ENCODE peak calls at places on chromosomes 3 and 15, in seven cellular contexts. Y is HCT116, U is GM23338, J is PC-3, I is neural progenitor cell, T is MM.1S, X is hepatocyte. F is an unnamed sample. For H3K79me2, the result is how much of the 10 kb centered on the place peaks cover.

GRCh38 chr3:125006190-125006855 is 49.5 kb downstream of the HEG1 start:
- DNase-seq in X (no peak), U (no peak), Y (no peak), T (no peak), J (no peak), I (peak), F (no peak)

GRCh38 chr3:44414517-44415090 is 62.9 kb downstream of the ZNF445 start:
- DNase-seq in X (no peak), J (no peak), Y (no peak), I (no peak), U (no peak), T (no peak), F (no peak)

GRCh38 chr3:71010731-71011455 is 572.6 kb downstream of the FOXP1 start:
- DNase-seq in T (peak), X (no peak), I (no peak), U (no peak), Y (no peak), J (no peak), F (no peak)

GRCh38 chr3:157429703-157430102 is 6.9 kb upstream of the PTX3 start:
- DNase-seq in J (peak), I (no peak), X (no peak), T (peak), U (no peak), Y (no peak), F (peak)

GRCh38 chr3:175153595-175153994 is 294.5 kb downstream of the NAALADL2 start:
- DNase-seq in Y (no peak), I (no peak), X (no peak), J (no peak), T (no peak), U (peak), F (no peak)

GRCh38 chr3:1019157-1019556 is 73.7 kb upstream of the CNTN6 start:
- DNase-seq in T (no peak), J (no peak), X (no peak), I (no peak), Y (no peak), U (no peak), F (no peak)

GRCh38 chr3:11015369-11015768 is 22.8 kb downstream of the SLC6A1 start:
- DNase-seq in Y (no peak), I (no peak), T (no peak), U (no peak), X (no peak), J (no peak), F (no peak)

GRCh38 chr3:191499307-191500125 is 38.6 kb downstream of the PYDC2 start:
- DNase-seq in I (peak), U (peak), J (peak), Y (no peak), T (no peak), X (peak), F (peak)

GRCh38 chr3:52893723-52894122 is 3.6 kb downstream of the STIMATE start:
- DNase-seq in T (no peak), U (no peak), J (no peak), Y (no peak), X (no peak), I (no peak), F (no peak)

GRCh38 chr3:113629941-113630340 is 66.5 kb downstream of the USF3 start:
- DNase-seq in J (no peak), U (no peak), T (no peak), X (peak), Y (no peak), I (peak), F (peak)

GRCh38 chr15:68389041-68389930 is 42.7 kb downstream of the ITGA11 start:
- DNase-seq in I (no peak), Y (no peak), X (no peak), U (peak), J (no peak), T (no peak), F (no peak)
- TF ChIP-seq EZH2phosphoT487 in I (no peak), Y (no peak), X (no peak), U (no peak), J (no peak), T (no peak), F (no peak)

DNA sequence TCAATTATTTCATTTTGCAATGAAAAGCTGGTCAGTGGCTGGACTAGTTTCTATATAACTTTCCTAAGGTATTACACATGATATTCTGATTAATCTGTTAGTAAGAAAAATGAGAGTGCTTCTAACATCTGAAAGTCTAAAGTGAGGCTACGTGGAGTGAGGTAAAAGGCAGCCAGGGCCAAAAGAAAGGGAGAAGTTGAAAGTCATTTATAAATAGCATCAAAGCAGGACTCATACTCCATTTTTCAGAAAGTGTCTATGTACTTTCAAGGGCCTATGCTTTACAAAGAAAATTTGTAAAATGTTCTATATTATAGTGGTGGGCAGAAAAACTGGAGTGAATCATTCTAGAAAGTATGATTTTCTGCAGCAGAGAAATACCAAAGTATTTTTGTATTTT is 80.0 kb downstream of the CSNK1G1 start:
- DNase-seq in Y (no peak), I (no peak), X (no peak), J (no peak), T (no peak), U (no peak), F (no peak)
- H3K79me2 ChIP-seq in Y (under half), I (under half), X (under half), J (under half), T (under half), U (under half), F (half or more)

DNA sequence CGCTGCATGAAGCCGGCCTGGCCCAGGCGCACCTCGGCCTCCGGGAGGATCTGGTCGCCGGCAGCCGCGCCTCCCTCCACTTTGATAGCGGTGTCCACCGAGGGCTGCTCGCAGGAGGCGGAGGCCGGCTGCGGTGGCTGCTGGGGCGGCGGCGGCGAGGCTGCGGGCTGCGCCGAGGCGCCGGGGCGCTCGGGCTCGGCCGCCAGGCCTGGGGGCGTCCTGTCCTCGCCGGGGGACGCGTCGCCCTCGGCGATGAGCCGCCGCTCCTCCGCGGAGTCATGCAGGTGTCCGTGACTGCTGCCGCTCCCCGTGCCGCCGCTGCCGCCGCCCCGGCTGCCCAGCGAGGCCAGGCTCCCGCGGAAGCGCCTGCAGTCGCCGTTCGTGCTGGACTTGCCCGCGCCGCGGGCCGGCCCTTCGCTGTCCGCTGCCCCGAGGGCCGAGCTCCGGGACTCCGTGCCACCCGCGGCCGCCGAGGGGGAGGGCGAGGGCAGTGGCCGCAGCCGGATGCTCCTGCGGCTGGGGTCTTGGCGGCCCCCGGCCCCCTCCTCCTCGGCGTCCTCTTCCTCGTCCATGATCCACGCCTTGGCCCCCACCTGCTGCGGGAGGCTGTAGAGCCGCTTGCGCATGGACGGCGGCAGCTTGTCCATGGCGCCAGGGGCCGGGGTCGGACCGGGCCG is 996 bp downstream of the HCN4 start:
- DNase-seq in J (no peak), X (peak), Y (no peak), T (no peak), U (peak), I (peak), F (peak)
- TF ChIP-seq EZH2 in J (no peak), X (no peak), Y (no peak), T (no peak), U (no peak), I (no peak), F (no peak)

GRCh38 chr3:15476378-15476777 is 45.1 kb downstream of the COLQ start:
- DNase-seq in X (peak), J (peak), U (no peak), Y (no peak), I (no peak), T (no peak), F (peak)
- TF ChIP-seq EZH2phosphoT487 in X (no peak), J (no peak), U (no peak), Y (no peak), I (no peak), T (no peak), F (no peak)

GRCh38 chr3:171753025-171753472 is 57.2 kb downstream of the PLD1 start:
- DNase-seq in U (no peak), J (peak), I (no peak), X (peak), Y (no peak), T (no peak), F (peak)
- H3K79me2 ChIP-seq in U (under half), J (under half), I (under half), X (half or more), Y (under half), T (under half), F (under half)

GRCh38 chr3:50338989-50339388 is 1.6 kb downstream of the RASSF1 start:
- DNase-seq in U (no peak), X (no peak), Y (no peak), I (no peak), J (no peak), T (no peak), F (peak)

GRCh38 chr3:50341996-50342732 is 1.5 kb upstream of the RASSF1 start:
- DNase-seq in X (no peak), I (no peak), U (no peak), J (no peak), T (no peak), Y (no peak), F (no peak)

GRCh38 chr3:50341537-50341936 is 901 bp upstream of the RASSF1 start:
- DNase-seq in U (no peak), J (no peak), Y (no peak), X (no peak), I (no peak), T (no peak), F (no peak)

GRCh38 chr3:50339485-50340196 is 995 bp downstream of the RASSF1 start:
- DNase-seq in J (no peak), U (no peak), Y (no peak), X (no peak), I (no peak), T (no peak), F (peak)

GRCh38 chr3:50340404-50341329 is at the start of gene RASSF1:
- DNase-seq in T (no peak), Y (no peak), X (peak), I (peak), J (no peak), U (peak), F (peak)
- TF ChIP-seq EZH2 in T (no peak), Y (no peak), X (peak), I (peak), J (no peak), U (no peak), F (no peak)

DNA sequence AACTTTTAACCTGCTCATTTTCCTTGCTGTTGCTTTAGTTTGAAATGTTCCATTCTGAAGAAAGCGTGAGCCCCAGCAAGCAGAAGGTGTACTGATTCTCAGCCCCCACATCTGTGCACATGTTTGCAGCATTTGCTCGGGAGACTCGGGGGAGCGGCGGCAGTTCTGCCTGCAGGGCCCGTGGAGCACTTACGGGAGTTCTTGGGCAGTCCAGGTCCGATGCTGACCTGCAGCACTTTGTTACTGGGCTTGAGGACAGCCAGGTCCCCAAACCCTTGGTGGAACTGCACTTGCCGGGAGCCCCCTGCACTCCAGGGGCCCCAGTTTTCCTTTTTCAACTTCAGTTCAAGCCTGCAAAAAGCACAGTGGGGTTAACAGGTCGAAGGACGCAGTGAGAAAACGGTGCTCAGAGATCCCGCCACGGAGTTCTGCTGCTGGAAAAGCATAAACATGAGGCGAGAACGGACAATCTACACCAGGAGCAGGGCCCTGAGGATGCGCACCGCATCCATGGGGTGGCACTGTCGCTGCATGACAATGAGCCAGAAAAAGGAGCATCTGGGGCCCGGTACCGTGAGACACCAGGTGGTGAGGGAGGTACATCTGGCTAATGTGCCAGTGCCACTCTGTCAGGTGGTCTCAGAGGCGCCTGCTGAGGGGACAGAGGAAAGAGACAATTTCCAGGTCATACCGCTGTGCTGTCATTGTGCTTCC is 45.6 kb upstream of the LDHAL6B start:
- DNase-seq in Y (no peak), T (peak), U (peak), X (peak), J (peak), I (peak), F (peak)
- TF ChIP-seq EZH2phosphoT487 in Y (no peak), T (no peak), U (no peak), X (no peak), J (no peak), I (no peak), F (no peak)

DNA sequence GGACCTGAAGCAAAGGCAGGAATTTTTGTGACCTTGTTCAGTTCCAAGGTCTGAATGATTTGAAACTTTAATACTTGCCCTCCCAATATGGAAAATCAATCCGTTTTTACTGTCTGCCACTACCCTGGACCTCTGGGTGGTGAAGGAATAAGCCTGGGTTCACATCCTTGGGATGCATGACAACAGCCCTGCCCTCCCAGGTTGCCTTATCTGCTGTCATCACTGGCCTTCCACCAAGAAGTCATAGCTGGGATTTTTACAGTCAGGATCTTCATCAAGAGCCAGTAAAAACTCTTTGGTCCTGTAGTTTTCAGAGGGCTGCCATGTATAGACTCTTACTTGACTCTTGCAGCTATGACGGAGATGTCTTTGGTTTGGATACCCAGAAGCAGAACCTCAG is 128.6 kb downstream of the MYLK start:
- DNase-seq in Y (no peak), X (no peak), J (no peak), U (no peak), T (no peak), I (no peak), F (peak)
- H3K79me2 ChIP-seq in Y (under half), X (under half), J (under half), U (under half), T (under half), I (under half), F (under half)

DNA sequence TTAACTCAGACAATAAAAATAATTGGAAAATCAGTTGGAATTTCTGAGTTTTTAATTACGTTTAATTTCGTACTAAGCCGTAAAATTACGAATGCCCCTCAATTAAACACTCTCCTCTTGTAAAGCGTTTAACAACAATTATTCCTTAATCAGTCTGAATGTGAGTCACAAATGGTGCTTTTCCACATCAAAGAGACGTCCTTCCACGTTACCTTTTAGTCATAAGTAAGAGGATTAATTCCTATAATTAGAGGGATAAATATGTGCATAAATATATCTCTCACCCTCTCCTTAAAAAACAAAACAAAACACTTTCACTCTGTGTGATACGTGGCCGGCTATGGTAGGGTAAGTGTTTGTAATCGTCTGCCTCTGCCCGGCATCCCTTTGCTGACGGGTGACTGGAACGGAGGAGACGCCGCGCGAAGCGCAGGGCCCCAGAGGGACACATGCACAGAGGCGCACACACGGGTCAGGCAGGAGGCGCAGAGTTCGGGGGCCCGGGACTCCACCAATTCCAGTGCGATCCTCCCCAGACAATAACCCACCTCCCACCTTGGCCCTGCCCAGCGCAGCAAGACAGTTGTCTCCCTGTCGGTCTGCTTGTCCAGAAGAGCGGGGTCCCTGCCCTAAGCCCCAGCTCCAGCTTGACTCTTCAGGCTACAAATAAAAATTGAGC is 9.7 kb upstream of the MEIS2 start:
- DNase-seq in I (peak), Y (no peak), X (no peak), U (peak), T (no peak), J (no peak), F (peak)
- TF ChIP-seq EZH2 in I (peak), Y (no peak), X (no peak), U (peak), T (no peak), J (no peak), F (no peak)